ENCODE peak calls at places on chromosomes 6 and 20, in ten cellular contexts. W is right atrium auricular region; U is DMS 273 treated with DMSO at 0.1 percent for 48 hours; T is tibial artery; B is nucleus accumbens; D is nephron progenitor cell; K is lung microvascular endothelial cell; A is central memory CD4-positive, alpha-beta T cell; Z is iPS-NIHi11; Y is effector CD8-positive, alpha-beta T cell. S is an unnamed sample.

GRCh38 chr6:14290448-14291388 is 173.1 kb downstream of the CD83 start:
- DNase-seq in A (no peak), T (no peak), D (no peak), Y (no peak), K (no peak), B (peak), W (no peak), U (no peak), Z (no peak), S (no peak)

GRCh38 chr6:63636516-63636968 is 940 bp downstream of the PHF3 start:
- DNase-seq in U (no peak), W (peak), Y (peak), B (peak), A (peak), Z (peak), D (peak), K (peak), T (peak), S (no peak)

GRCh38 chr6:122063090-122063489 is 336.4 kb upstream of the HSF2 start:
- DNase-seq in Y (no peak), B (no peak), D (no peak), Z (no peak), U (no peak), W (no peak), A (no peak), K (no peak), T (no peak), S (no peak)

GRCh38 chr20:8749101-8749500 is 319.8 kb upstream of the PLCB4 start:
- DNase-seq in B (no peak), K (no peak), Z (no peak), D (no peak), W (no peak), T (no peak), Y (no peak), A (no peak), U (no peak), S (no peak)

GRCh38 chr20:62922451-62922921 is 3.8 kb downstream of the DIDO1 start:
- DNase-seq in D (no peak), T (peak), U (no peak), B (no peak), W (no peak), Y (no peak), K (no peak), Z (no peak), A (peak), S (no peak)

GRCh38 chr6:136012198-136012884 is 160.8 kb downstream of the PDE7B start:
- DNase-seq in D (no peak), T (no peak), U (no peak), K (no peak), A (no peak), W (no peak), Z (no peak), B (no peak), Y (no peak), S (no peak)

GRCh38 chr6:89122625-89123024 is 4.8 kb upstream of the SRSF12 start:
- DNase-seq in K (peak), W (no peak), D (no peak), A (no peak), T (no peak), Z (peak), B (peak), Y (no peak), U (peak), S (no peak)

GRCh38 chr6:118350881-118351430 is 197.1 kb upstream of the PLN start:
- DNase-seq in A (no peak), W (no peak), K (no peak), U (no peak), Z (no peak), B (no peak), T (no peak), Y (no peak), D (no peak), S (no peak)

GRCh38 chr20:45311589-45312211 is 3.6 kb upstream of the MATN4 start:
- DNase-seq in T (no peak), A (peak), D (peak), Y (peak), W (peak), K (peak), Z (peak), B (peak), U (peak), S (no peak)

GRCh38 chr6:74087898-74088297 is 391.9 kb downstream of the CD109 start:
- DNase-seq in Y (no peak), T (no peak), A (no peak), Z (no peak), D (no peak), W (no peak), B (no peak), K (peak), U (no peak), S (no peak)

GRCh38 chr6:151763938-151764680 is 43.4 kb upstream of the ESR1 start:
- DNase-seq in U (no peak), W (peak), K (peak), A (no peak), B (peak), D (peak), Y (no peak), Z (peak), T (peak), S (peak)

GRCh38 chr6:135212020-135212806 is 31.1 kb downstream of the MYB start:
- DNase-seq in D (no peak), A (no peak), W (no peak), T (no peak), B (no peak), Z (no peak), K (no peak), U (no peak), Y (no peak), S (peak)

S was measured in stromal cell of bone marrow.